ENCODE peak calls at places on chromosome 3, in six cellular contexts. One of them, this sample, is unnamed.
A peak's percentile ranks its signal among the peaks of the same experiment; 100 is the strongest.

GRCh38 chr3:128217702-128218475 is 64.6 kb downstream of the EEFSEC start:
- DNase-seq in tibial artery: no peak
- DNase-seq in endodermal cell: no peak
- DNase-seq in endothelial cell of umbilical vein: no peak
- DNase-seq in mammary epithelial cell: no peak
- DNase-seq in pancreas: no peak
- DNase-seq in this sample: no peak

GRCh38 chr3:157844770-157845522 is 261.3 kb downstream of the SHOX2 start:
- DNase-seq in endodermal cell: no peak
- DNase-seq in endothelial cell of umbilical vein: no peak
- DNase-seq in pancreas: no peak
- DNase-seq in tibial artery: no peak
- DNase-seq in mammary epithelial cell: no peak
- DNase-seq in this sample: peak; percentile 11

GRCh38 chr3:119219069-119219468 is 21.6 kb downstream of the B4GALT4 start:
- DNase-seq in endothelial cell of umbilical vein: no peak
- DNase-seq in endodermal cell: no peak
- DNase-seq in mammary epithelial cell: no peak
- DNase-seq in tibial artery: no peak
- DNase-seq in pancreas: no peak
- DNase-seq in this sample: no peak

GRCh38 chr3:72665701-72666443 is 182.4 kb downstream of the SHQ1 start:
- DNase-seq in endodermal cell: peak; percentile 87
- DNase-seq in endothelial cell of umbilical vein: peak; percentile 50
- DNase-seq in mammary epithelial cell: peak; percentile 21
- DNase-seq in pancreas: peak; percentile 15
- DNase-seq in tibial artery: no peak
- DNase-seq in this sample: peak; percentile 2

GRCh38 chr3:188052229-188052965 is 101.6 kb upstream of the LPP start:
- DNase-seq in endodermal cell: peak; percentile 88
- DNase-seq in endothelial cell of umbilical vein: peak; percentile 36
- DNase-seq in tibial artery: peak; percentile 98
- DNase-seq in mammary epithelial cell: peak; percentile 20
- DNase-seq in pancreas: peak; percentile 44
- DNase-seq in this sample: no peak

GRCh38 chr3:55622116-55622515 is 135.0 kb upstream of the WNT5A start:
- DNase-seq in tibial artery: no peak
- DNase-seq in pancreas: no peak
- DNase-seq in mammary epithelial cell: peak; percentile 69
- DNase-seq in endodermal cell: no peak
- DNase-seq in endothelial cell of umbilical vein: no peak
- DNase-seq in this sample: no peak

GRCh38 chr3:24680214-24680967 is 185.7 kb upstream of the THRB start:
- DNase-seq in mammary epithelial cell: peak; percentile 25
- DNase-seq in endothelial cell of umbilical vein: peak; percentile 57
- DNase-seq in endodermal cell: peak; percentile 94
- DNase-seq in pancreas: peak; percentile 35
- DNase-seq in tibial artery: peak; percentile 77
- DNase-seq in this sample: no peak

GRCh38 chr3:32592696-32593353 is 22.2 kb upstream of the DYNC1LI1 start:
- DNase-seq in endothelial cell of umbilical vein: no peak
- DNase-seq in pancreas: no peak
- DNase-seq in tibial artery: no peak
- DNase-seq in mammary epithelial cell: no peak
- DNase-seq in endodermal cell: peak; percentile 78
- DNase-seq in this sample: no peak

GRCh38 chr3:76044601-76045600 is 259.6 kb upstream of the ZNF717 start:
- DNase-seq in mammary epithelial cell: no peak
- DNase-seq in tibial artery: no peak
- DNase-seq in endothelial cell of umbilical vein: no peak
- DNase-seq in pancreas: no peak
- DNase-seq in endodermal cell: peak; percentile 76
- DNase-seq in this sample: no peak

GRCh38 chr3:57161131-57161538 is 4.0 kb downstream of the IL17RD start:
- DNase-seq in endodermal cell: no peak
- DNase-seq in mammary epithelial cell: no peak
- DNase-seq in pancreas: no peak
- DNase-seq in tibial artery: no peak
- DNase-seq in endothelial cell of umbilical vein: no peak
- DNase-seq in this sample: no peak

GRCh38 chr3:111616417-111617105 is 21.4 kb upstream of the ZBED2 start:
- DNase-seq in endothelial cell of umbilical vein: no peak
- DNase-seq in endodermal cell: no peak
- DNase-seq in pancreas: no peak
- DNase-seq in mammary epithelial cell: peak; percentile 65
- DNase-seq in tibial artery: no peak
- DNase-seq in this sample: peak; percentile 49

GRCh38 chr3:165837058-165837525 is at the start of gene BCHE:
- DNase-seq in pancreas: peak; percentile 4
- DNase-seq in endothelial cell of umbilical vein: peak; percentile 78
- DNase-seq in mammary epithelial cell: no peak
- DNase-seq in tibial artery: no peak
- DNase-seq in endodermal cell: peak; percentile 63
- DNase-seq in this sample: peak; percentile 61

GRCh38 chr3:150414273-150414672 is 6.2 kb downstream of the TSC22D2 start:
- DNase-seq in mammary epithelial cell: peak; percentile 67
- DNase-seq in endothelial cell of umbilical vein: peak; percentile 59
- DNase-seq in tibial artery: no peak
- DNase-seq in pancreas: no peak
- DNase-seq in endodermal cell: no peak
- DNase-seq in this sample: no peak

GRCh38 chr3:23129817-23130216 is 73.3 kb upstream of the UBE2E2 start:
- DNase-seq in endothelial cell of umbilical vein: no peak
- DNase-seq in endodermal cell: no peak
- DNase-seq in mammary epithelial cell: peak; percentile 34
- DNase-seq in pancreas: no peak
- DNase-seq in tibial artery: no peak
- DNase-seq in this sample: no peak

GRCh38 chr3:116102037-116102436 is 343.2 kb downstream of the LSAMP start:
- DNase-seq in endodermal cell: no peak
- DNase-seq in mammary epithelial cell: no peak
- DNase-seq in tibial artery: no peak
- DNase-seq in pancreas: no peak
- DNase-seq in endothelial cell of umbilical vein: no peak
- DNase-seq in this sample: no peak

GRCh38 chr3:4426261-4426781 is 40.7 kb downstream of the SUMF1 start:
- DNase-seq in mammary epithelial cell: peak; percentile 3
- DNase-seq in endothelial cell of umbilical vein: no peak
- DNase-seq in pancreas: no peak
- DNase-seq in tibial artery: no peak
- DNase-seq in endodermal cell: no peak
- DNase-seq in this sample: no peak

GRCh38 chr3:65052101-65052500 is 364.3 kb upstream of the ADAMTS9 start:
- DNase-seq in mammary epithelial cell: peak; percentile 69
- DNase-seq in tibial artery: no peak
- DNase-seq in endothelial cell of umbilical vein: no peak
- DNase-seq in endodermal cell: no peak
- DNase-seq in pancreas: no peak
- DNase-seq in this sample: peak; percentile 53

GRCh38 chr3:195522254-195523023 is 20.7 kb downstream of the PPP1R2 start:
- DNase-seq in endothelial cell of umbilical vein: peak; percentile 38
- DNase-seq in tibial artery: no peak
- DNase-seq in mammary epithelial cell: no peak
- DNase-seq in pancreas: no peak
- DNase-seq in endodermal cell: no peak
- DNase-seq in this sample: no peak
- H3K27ac ChIP-seq in endothelial cell of umbilical vein: no peak overlapping the region
- H3K27ac ChIP-seq in tibial artery: no peak overlapping the region
- H3K27ac ChIP-seq in mammary epithelial cell: no peak overlapping the region
- H3K27ac ChIP-seq in pancreas: no peak overlapping the region
- H3K27ac ChIP-seq in endodermal cell: no peak overlapping the region
- H3K27ac ChIP-seq in this sample: no peak overlapping the region

GRCh38 chr3:11616551-11616950 is 27.2 kb downstream of the VGLL4 start:
- DNase-seq in endothelial cell of umbilical vein: no peak
- DNase-seq in pancreas: no peak
- DNase-seq in mammary epithelial cell: no peak
- DNase-seq in endodermal cell: no peak
- DNase-seq in tibial artery: no peak
- DNase-seq in this sample: no peak

GRCh38 chr3:11611271-11611893 is 32.3 kb downstream of the VGLL4 start:
- DNase-seq in endothelial cell of umbilical vein: no peak
- DNase-seq in mammary epithelial cell: no peak
- DNase-seq in pancreas: no peak
- DNase-seq in endodermal cell: no peak
- DNase-seq in tibial artery: no peak
- DNase-seq in this sample: no peak

GRCh38 chr3:11612515-11613184 is 31.1 kb downstream of the VGLL4 start:
- DNase-seq in endodermal cell: no peak
- DNase-seq in tibial artery: no peak
- DNase-seq in endothelial cell of umbilical vein: no peak
- DNase-seq in mammary epithelial cell: no peak
- DNase-seq in pancreas: no peak
- DNase-seq in this sample: no peak

GRCh38 chr3:11613319-11613718 is 30.4 kb downstream of the VGLL4 start:
- DNase-seq in tibial artery: no peak
- DNase-seq in mammary epithelial cell: no peak
- DNase-seq in pancreas: no peak
- DNase-seq in endodermal cell: no peak
- DNase-seq in endothelial cell of umbilical vein: no peak
- DNase-seq in this sample: no peak

GRCh38 chr3:11613851-11614491 is 29.7 kb downstream of the VGLL4 start:
- DNase-seq in endodermal cell: no peak
- DNase-seq in mammary epithelial cell: no peak
- DNase-seq in endothelial cell of umbilical vein: no peak
- DNase-seq in pancreas: no peak
- DNase-seq in tibial artery: no peak
- DNase-seq in this sample: no peak
- H3K4me1 ChIP-seq in endodermal cell: peaks cover 29% of the 10 kb centered on the region
- H3K4me1 ChIP-seq in mammary epithelial cell: peaks cover 13% of the 10 kb centered on the region
- H3K4me1 ChIP-seq in endothelial cell of umbilical vein: peaks cover 10% of the 10 kb centered on the region
- H3K4me1 ChIP-seq in pancreas: peaks cover 6% of the 10 kb centered on the region
- H3K4me1 ChIP-seq in tibial artery: peaks cover 87% of the 10 kb centered on the region
- H3K4me1 ChIP-seq in this sample: peaks cover under 1% of the 10 kb centered on the region

DNA sequence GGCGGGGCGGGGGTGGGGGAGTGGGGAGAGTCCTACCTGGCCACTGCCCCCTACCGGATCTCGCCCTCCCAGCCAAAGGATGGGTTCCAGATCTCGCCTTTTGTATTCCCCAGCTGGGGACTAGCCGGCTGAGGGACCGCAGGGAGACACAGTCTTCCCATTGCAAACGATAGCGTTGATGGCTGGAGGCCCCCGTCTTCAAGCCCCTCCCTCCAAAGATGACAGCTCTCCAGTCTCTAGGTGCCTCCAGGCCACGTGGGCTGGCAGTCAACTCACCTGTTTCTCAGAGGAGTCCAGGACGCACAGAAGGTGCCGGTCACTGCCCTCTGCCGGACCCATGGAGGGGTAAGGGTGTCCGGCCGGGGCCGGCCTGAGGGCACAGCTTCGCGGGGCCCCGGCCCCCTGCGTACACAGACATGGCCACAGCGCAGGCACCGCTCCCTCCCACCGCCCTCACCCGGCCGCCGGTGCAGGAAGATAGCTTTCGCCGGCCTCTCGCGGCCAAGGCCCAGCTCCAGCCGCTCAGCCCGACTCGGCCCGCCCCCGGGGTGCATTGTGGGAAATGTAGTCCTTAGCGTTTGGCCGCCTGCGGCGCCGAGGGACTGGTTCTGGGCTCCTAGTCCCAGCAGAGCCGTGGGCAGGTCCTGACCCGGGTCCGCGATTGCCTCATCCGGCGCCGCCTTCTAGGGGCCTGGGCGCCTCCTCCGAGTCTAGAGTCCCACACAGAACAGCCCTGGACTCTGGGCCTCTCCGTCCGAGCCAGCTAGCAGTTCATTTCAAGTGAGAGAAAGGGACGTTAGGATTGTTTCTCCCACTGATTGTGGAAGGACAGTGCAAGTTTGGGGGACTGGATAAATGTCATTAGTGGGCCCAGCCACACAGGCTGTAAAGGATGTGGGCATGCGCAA is at the start of gene MON1A:
- DNase-seq in endothelial cell of umbilical vein: peak; percentile 93
- DNase-seq in mammary epithelial cell: peak; percentile 89
- DNase-seq in pancreas: peak; percentile 97
- DNase-seq in endodermal cell: peak; percentile 99
- DNase-seq in tibial artery: peak; percentile 98
- DNase-seq in this sample: peak; percentile 65
- TF ChIP-seq CTCF in endothelial cell of umbilical vein: peak; percentile 30
- TF ChIP-seq CTCF in mammary epithelial cell: no peak
- TF ChIP-seq CTCF in pancreas: peak; percentile 6
- TF ChIP-seq CTCF in endodermal cell: peak; percentile 74
- TF ChIP-seq CTCF in tibial artery: peak; percentile 20
- TF ChIP-seq CTCF in this sample: peak; percentile 49

DNA sequence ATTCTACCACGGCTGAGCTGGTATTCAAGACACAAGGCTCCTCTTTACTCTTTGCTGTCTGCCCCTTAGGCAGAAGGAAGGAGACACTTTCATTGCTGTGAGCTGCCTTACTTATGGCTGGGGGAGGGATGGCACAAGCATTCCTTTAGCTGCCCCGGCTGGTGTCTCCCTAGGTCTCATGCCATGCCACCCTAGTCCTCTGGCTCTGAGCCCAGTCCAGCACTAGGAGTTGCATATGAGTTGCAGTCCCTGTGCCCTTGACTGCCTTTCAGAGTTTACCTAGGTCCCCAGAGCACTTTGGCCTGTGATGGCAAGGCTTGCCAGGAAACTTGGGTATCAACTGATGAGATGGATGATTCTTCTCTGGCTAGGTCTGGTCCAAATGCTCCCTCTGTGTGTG is 296.4 kb downstream of the RBMS3 start:
- DNase-seq in endodermal cell: no peak
- DNase-seq in tibial artery: no peak
- DNase-seq in pancreas: no peak
- DNase-seq in mammary epithelial cell: no peak
- DNase-seq in endothelial cell of umbilical vein: no peak
- DNase-seq in this sample: no peak
- H3K27ac ChIP-seq in endodermal cell: no peak overlapping the region
- H3K27ac ChIP-seq in tibial artery: no peak overlapping the region
- H3K27ac ChIP-seq in pancreas: no peak overlapping the region
- H3K27ac ChIP-seq in mammary epithelial cell: no peak overlapping the region
- H3K27ac ChIP-seq in endothelial cell of umbilical vein: no peak overlapping the region
- H3K27ac ChIP-seq in this sample: no peak overlapping the region